ENCODE peak calls at places on chromosomes 11 and 22, in nine cellular contexts. One of them, this sample, is unnamed.

GRCh38 chr11:2086239-2087040 is 52.7 kb downstream of the IGF2 start:
- DNase-seq in PC-9: no peak
- DNase-seq in GM23248: no peak
- DNase-seq in fibroblast of lung: no peak
- DNase-seq in PC-3: no peak
- DNase-seq in GM23338: no peak
- DNase-seq in SK-N-SH: no peak
- DNase-seq in mesendoderm: no peak
- DNase-seq in K562: peak; percentile 2
- DNase-seq in this sample: no peak

GRCh38 chr22:37827056-37827455 is 3.9 kb downstream of the GALR3 start:
- DNase-seq in GM23248: no peak
- DNase-seq in SK-N-SH: no peak
- DNase-seq in PC-9: no peak
- DNase-seq in mesendoderm: no peak
- DNase-seq in PC-3: no peak
- DNase-seq in GM23338: no peak
- DNase-seq in fibroblast of lung: no peak
- DNase-seq in K562: no peak
- DNase-seq in this sample: no peak

GRCh38 chr22:31241200-31241599 is 29.1 kb downstream of the LIMK2 start:
- DNase-seq in PC-9: peak; percentile 24
- DNase-seq in GM23338: no peak
- DNase-seq in K562: peak; percentile 10
- DNase-seq in fibroblast of lung: no peak
- DNase-seq in SK-N-SH: no peak
- DNase-seq in mesendoderm: peak; percentile 74
- DNase-seq in GM23248: peak; percentile 52
- DNase-seq in PC-3: no peak
- DNase-seq in this sample: peak; percentile 30

GRCh38 chr11:98679673-98680072 is 341.1 kb upstream of the CNTN5 start:
- DNase-seq in mesendoderm: peak; percentile 16
- DNase-seq in PC-9: no peak
- DNase-seq in K562: no peak
- DNase-seq in PC-3: no peak
- DNase-seq in fibroblast of lung: no peak
- DNase-seq in GM23338: peak; percentile 57
- DNase-seq in GM23248: no peak
- DNase-seq in SK-N-SH: no peak
- DNase-seq in this sample: no peak

GRCh38 chr11:86183694-86184093 is 60.9 kb upstream of the EED start:
- DNase-seq in GM23248: peak; percentile 65
- DNase-seq in fibroblast of lung: peak; percentile 72
- DNase-seq in K562: peak; percentile 70
- DNase-seq in PC-9: no peak
- DNase-seq in mesendoderm: no peak
- DNase-seq in PC-3: no peak
- DNase-seq in GM23338: no peak
- DNase-seq in SK-N-SH: no peak
- DNase-seq in this sample: no peak

GRCh38 chr11:93614111-93614784 is 47.2 kb upstream of the CEP295 start:
- DNase-seq in GM23338: peak; percentile 47
- DNase-seq in mesendoderm: peak; percentile 69
- DNase-seq in GM23248: peak; percentile 16
- DNase-seq in PC-3: no peak
- DNase-seq in PC-9: no peak
- DNase-seq in SK-N-SH: peak; percentile 10
- DNase-seq in fibroblast of lung: no peak
- DNase-seq in K562: peak; percentile 52
- DNase-seq in this sample: no peak

GRCh38 chr11:111792955-111793500 is 26.8 kb upstream of the PPP2R1B start:
- DNase-seq in mesendoderm: no peak
- DNase-seq in K562: no peak
- DNase-seq in PC-9: no peak
- DNase-seq in GM23248: peak; percentile 25
- DNase-seq in GM23338: no peak
- DNase-seq in PC-3: no peak
- DNase-seq in SK-N-SH: no peak
- DNase-seq in fibroblast of lung: no peak
- DNase-seq in this sample: no peak

GRCh38 chr11:124662111-124662510 is 11.4 kb downstream of the SIAE start:
- DNase-seq in K562: no peak
- DNase-seq in mesendoderm: no peak
- DNase-seq in SK-N-SH: no peak
- DNase-seq in fibroblast of lung: no peak
- DNase-seq in PC-3: no peak
- DNase-seq in PC-9: no peak
- DNase-seq in GM23338: no peak
- DNase-seq in GM23248: no peak
- DNase-seq in this sample: no peak

GRCh38 chr11:39037611-39038010 is 2421.8 kb downstream of the LRRC4C start:
- DNase-seq in PC-3: no peak
- DNase-seq in GM23338: no peak
- DNase-seq in SK-N-SH: no peak
- DNase-seq in mesendoderm: no peak
- DNase-seq in GM23248: no peak
- DNase-seq in fibroblast of lung: no peak
- DNase-seq in PC-9: no peak
- DNase-seq in K562: no peak
- DNase-seq in this sample: no peak

GRCh38 chr22:20530368-20531153 is 23.2 kb downstream of the MED15 start:
- DNase-seq in GM23338: no peak
- DNase-seq in GM23248: peak; percentile 96
- DNase-seq in K562: no peak
- DNase-seq in PC-3: peak; percentile 85
- DNase-seq in fibroblast of lung: peak; percentile 60
- DNase-seq in SK-N-SH: no peak
- DNase-seq in mesendoderm: peak; percentile 74
- DNase-seq in PC-9: peak; percentile 81
- DNase-seq in this sample: peak; percentile 85

GRCh38 chr11:16969010-16970004 is 44.9 kb downstream of the PLEKHA7 start:
- DNase-seq in SK-N-SH: peak; percentile 70
- DNase-seq in PC-9: no peak
- DNase-seq in PC-3: no peak
- DNase-seq in GM23338: no peak
- DNase-seq in GM23248: no peak
- DNase-seq in K562: no peak
- DNase-seq in fibroblast of lung: no peak
- DNase-seq in mesendoderm: peak; percentile 55
- DNase-seq in this sample: no peak

GRCh38 chr11:34546511-34547206 is 33.1 kb upstream of the ELF5 start:
- DNase-seq in K562: no peak
- DNase-seq in PC-9: no peak
- DNase-seq in GM23248: no peak
- DNase-seq in fibroblast of lung: no peak
- DNase-seq in GM23338: no peak
- DNase-seq in SK-N-SH: no peak
- DNase-seq in PC-3: peak; percentile 34
- DNase-seq in mesendoderm: no peak
- DNase-seq in this sample: no peak

GRCh38 chr11:121328967-121329653 is 36.5 kb downstream of the SC5D start:
- DNase-seq in fibroblast of lung: no peak
- DNase-seq in PC-9: no peak
- DNase-seq in GM23338: no peak
- DNase-seq in SK-N-SH: no peak
- DNase-seq in mesendoderm: peak; percentile 18
- DNase-seq in PC-3: no peak
- DNase-seq in GM23248: no peak
- DNase-seq in K562: no peak
- DNase-seq in this sample: no peak

GRCh38 chr22:46320716-46321386 is 14.7 kb upstream of the TRMU start:
- DNase-seq in GM23248: no peak
- DNase-seq in mesendoderm: no peak
- DNase-seq in GM23338: no peak
- DNase-seq in fibroblast of lung: no peak
- DNase-seq in PC-3: no peak
- DNase-seq in K562: no peak
- DNase-seq in SK-N-SH: no peak
- DNase-seq in PC-9: no peak
- DNase-seq in this sample: no peak

GRCh38 chr22:46323126-46323525 is 12.4 kb upstream of the TRMU start:
- DNase-seq in PC-9: no peak
- DNase-seq in GM23338: no peak
- DNase-seq in mesendoderm: no peak
- DNase-seq in PC-3: no peak
- DNase-seq in K562: no peak
- DNase-seq in GM23248: no peak
- DNase-seq in SK-N-SH: no peak
- DNase-seq in fibroblast of lung: no peak
- DNase-seq in this sample: no peak

GRCh38 chr22:46320166-46320710 is 15.3 kb upstream of the TRMU start:
- DNase-seq in fibroblast of lung: no peak
- DNase-seq in SK-N-SH: no peak
- DNase-seq in mesendoderm: no peak
- DNase-seq in GM23338: no peak
- DNase-seq in GM23248: no peak
- DNase-seq in PC-3: no peak
- DNase-seq in PC-9: no peak
- DNase-seq in K562: no peak
- DNase-seq in this sample: no peak

GRCh38 chr22:46322711-46323110 is 12.8 kb upstream of the TRMU start:
- DNase-seq in K562: no peak
- DNase-seq in GM23338: no peak
- DNase-seq in mesendoderm: no peak
- DNase-seq in fibroblast of lung: no peak
- DNase-seq in SK-N-SH: no peak
- DNase-seq in PC-9: no peak
- DNase-seq in PC-3: no peak
- DNase-seq in GM23248: no peak
- DNase-seq in this sample: no peak

DNA sequence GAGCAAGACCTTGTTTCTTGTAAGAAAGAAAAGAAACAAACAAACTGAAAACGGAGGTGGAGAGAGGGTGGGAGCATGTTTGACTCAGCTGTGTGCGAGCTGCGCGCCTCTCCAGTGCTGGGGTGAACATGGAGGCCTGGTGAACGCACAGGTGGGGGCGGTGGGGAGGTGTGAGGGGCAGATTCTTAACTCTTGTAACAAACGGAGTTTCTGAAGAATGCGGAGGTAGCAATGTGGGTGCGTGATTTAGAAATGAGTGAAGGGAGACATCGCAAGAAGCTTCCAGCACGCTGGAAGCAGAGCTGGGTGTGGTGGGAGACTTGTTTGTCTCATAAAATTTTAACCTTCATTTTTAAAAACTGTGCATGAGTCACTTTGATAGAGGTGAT is 14.1 kb upstream of the TRMU start:
- DNase-seq in GM23338: no peak
- DNase-seq in K562: no peak
- DNase-seq in GM23248: no peak
- DNase-seq in PC-3: no peak
- DNase-seq in fibroblast of lung: no peak
- DNase-seq in mesendoderm: no peak
- DNase-seq in PC-9: no peak
- DNase-seq in SK-N-SH: no peak
- DNase-seq in this sample: no peak
- H3K36me3 ChIP-seq in GM23338: peaks cover 17% of the 10 kb centered on the region
- H3K36me3 ChIP-seq in K562: peaks cover 58% of the 10 kb centered on the region
- H3K36me3 ChIP-seq in GM23248: no peaks in the 10 kb centered on the region
- H3K36me3 ChIP-seq in PC-3: peaks cover 19% of the 10 kb centered on the region
- H3K36me3 ChIP-seq in fibroblast of lung: peaks cover 17% of the 10 kb centered on the region
- H3K36me3 ChIP-seq in mesendoderm: peaks cover 28% of the 10 kb centered on the region
- H3K36me3 ChIP-seq in PC-9: peaks cover 23% of the 10 kb centered on the region
- H3K36me3 ChIP-seq in SK-N-SH: peaks cover 23% of the 10 kb centered on the region
- H3K36me3 ChIP-seq in this sample: peaks cover 5% of the 10 kb centered on the region

GRCh38 chr22:33842421-33843094 is 77.7 kb downstream of the LARGE1 start:
- DNase-seq in PC-3: no peak
- DNase-seq in fibroblast of lung: no peak
- DNase-seq in K562: no peak
- DNase-seq in mesendoderm: no peak
- DNase-seq in GM23338: no peak
- DNase-seq in SK-N-SH: no peak
- DNase-seq in PC-9: no peak
- DNase-seq in GM23248: no peak
- DNase-seq in this sample: no peak
- H3K79me2 ChIP-seq in PC-3: no peaks in the 10 kb centered on the region
- H3K79me2 ChIP-seq in fibroblast of lung: no peaks in the 10 kb centered on the region
- H3K79me2 ChIP-seq in K562: no peaks in the 10 kb centered on the region
- H3K79me2 ChIP-seq in mesendoderm: peaks cover 24% of the 10 kb centered on the region
- H3K79me2 ChIP-seq in GM23338: peaks cover 96% of the 10 kb centered on the region
- H3K79me2 ChIP-seq in SK-N-SH: no peaks in the 10 kb centered on the region
- H3K79me2 ChIP-seq in PC-9: no peaks in the 10 kb centered on the region
- H3K79me2 ChIP-seq in GM23248: peaks cover 25% of the 10 kb centered on the region
- H3K79me2 ChIP-seq in this sample: no peaks in the 10 kb centered on the region

GRCh38 chr11:118243161-118243560 is 9.0 kb downstream of the MPZL3 start:
- DNase-seq in fibroblast of lung: no peak
- DNase-seq in PC-3: no peak
- DNase-seq in SK-N-SH: no peak
- DNase-seq in mesendoderm: peak; percentile 22
- DNase-seq in GM23338: peak; percentile 54
- DNase-seq in GM23248: no peak
- DNase-seq in PC-9: no peak
- DNase-seq in K562: no peak
- DNase-seq in this sample: no peak

GRCh38 chr11:118238947-118239346 is 13.2 kb downstream of the MPZL3 start:
- DNase-seq in SK-N-SH: no peak
- DNase-seq in PC-3: no peak
- DNase-seq in K562: no peak
- DNase-seq in GM23248: no peak
- DNase-seq in PC-9: no peak
- DNase-seq in mesendoderm: peak; percentile 34
- DNase-seq in fibroblast of lung: no peak
- DNase-seq in GM23338: peak; percentile 52
- DNase-seq in this sample: no peak

GRCh38 chr11:118243993-118244762 is 8.0 kb downstream of the MPZL3 start:
- DNase-seq in PC-9: no peak
- DNase-seq in mesendoderm: no peak
- DNase-seq in fibroblast of lung: no peak
- DNase-seq in PC-3: no peak
- DNase-seq in GM23248: no peak
- DNase-seq in SK-N-SH: no peak
- DNase-seq in K562: no peak
- DNase-seq in GM23338: no peak
- DNase-seq in this sample: no peak

GRCh38 chr11:118239509-118239908 is 12.7 kb downstream of the MPZL3 start:
- DNase-seq in GM23338: no peak
- DNase-seq in SK-N-SH: no peak
- DNase-seq in mesendoderm: no peak
- DNase-seq in PC-9: no peak
- DNase-seq in GM23248: no peak
- DNase-seq in PC-3: no peak
- DNase-seq in K562: no peak
- DNase-seq in fibroblast of lung: no peak
- DNase-seq in this sample: no peak

GRCh38 chr11:118241191-118242098 is 10.7 kb downstream of the MPZL3 start:
- DNase-seq in mesendoderm: peak; percentile 38
- DNase-seq in SK-N-SH: no peak
- DNase-seq in fibroblast of lung: no peak
- DNase-seq in GM23338: no peak
- DNase-seq in GM23248: peak; percentile 69
- DNase-seq in PC-9: peak; percentile 60
- DNase-seq in K562: peak; percentile 64
- DNase-seq in PC-3: peak; percentile 98
- DNase-seq in this sample: peak; percentile 45
- H3K27ac ChIP-seq in mesendoderm: no peak overlapping the region
- H3K27ac ChIP-seq in SK-N-SH: no peak overlapping the region
- H3K27ac ChIP-seq in fibroblast of lung: no peak overlapping the region
- H3K27ac ChIP-seq in GM23338: no peak overlapping the region
- H3K27ac ChIP-seq in GM23248: no peak overlapping the region
- H3K27ac ChIP-seq in PC-9: peak overlapping the region; percentile 83
- H3K27ac ChIP-seq in K562: peak overlapping the region; percentile 58
- H3K27ac ChIP-seq in PC-3: peak overlapping the region; percentile 75
- H3K27ac ChIP-seq in this sample: no peak overlapping the region

GRCh38 chr11:10920875-10921274 is 63.0 kb upstream of the ZBED5 start:
- DNase-seq in PC-3: no peak
- DNase-seq in K562: no peak
- DNase-seq in SK-N-SH: no peak
- DNase-seq in GM23248: no peak
- DNase-seq in GM23338: no peak
- DNase-seq in PC-9: no peak
- DNase-seq in mesendoderm: no peak
- DNase-seq in fibroblast of lung: no peak
- DNase-seq in this sample: no peak
- H3K36me3 ChIP-seq in PC-3: no peaks in the 10 kb centered on the region
- H3K36me3 ChIP-seq in K562: no peaks in the 10 kb centered on the region
- H3K36me3 ChIP-seq in SK-N-SH: no peaks in the 10 kb centered on the region
- H3K36me3 ChIP-seq in GM23248: no peaks in the 10 kb centered on the region
- H3K36me3 ChIP-seq in GM23338: no peaks in the 10 kb centered on the region
- H3K36me3 ChIP-seq in PC-9: no peaks in the 10 kb centered on the region
- H3K36me3 ChIP-seq in mesendoderm: no peaks in the 10 kb centered on the region
- H3K36me3 ChIP-seq in fibroblast of lung: no peaks in the 10 kb centered on the region
- H3K36me3 ChIP-seq in this sample: no peaks in the 10 kb centered on the region